ENCODE peak calls at places on chromosomes 16 and 17, in five cellular contexts. M is tibial nerve, X is AG09319, I is RWPE1, P is fibroblast of lung. T is an unnamed sample.

GRCh38 chr17:70848785-70849184 is 679.5 kb downstream of the KCNJ2 start:
- DNase-seq in M (no peak), X (no peak), I (peak), P (peak), T (peak)

GRCh38 chr16:67552476-67552875 is 9.8 kb upstream of the CTCF start:
- DNase-seq in M (no peak), X (no peak), I (no peak), P (no peak), T (no peak)

GRCh38 chr17:67868176-67868575 is 42.9 kb downstream of the BPTF start:
- DNase-seq in M (no peak), X (no peak), I (no peak), P (no peak), T (no peak)

GRCh38 chr16:65119905-65120341 is 1.9 kb downstream of the CDH11 start:
- DNase-seq in M (no peak), X (peak), I (no peak), P (peak), T (peak)

GRCh38 chr17:39165844-39166349 is at the start of gene ARL5C:
- DNase-seq in M (no peak), X (no peak), I (no peak), P (no peak), T (no peak)

GRCh38 chr16:48383204-48383876 is 1.9 kb downstream of the SIAH1 start:
- DNase-seq in M (no peak), X (no peak), I (no peak), P (no peak), T (peak)

GRCh38 chr17:76467366-76467765 is at the start of gene AANAT:
- DNase-seq in M (no peak), X (no peak), I (no peak), P (no peak), T (no peak)

GRCh38 chr17:28612936-28613872 is 781 bp downstream of the RSKR start:
- DNase-seq in M (no peak), X (no peak), I (no peak), P (peak), T (peak)

GRCh38 chr17:8673621-8674020 is 43.1 kb upstream of the MYH10 start:
- DNase-seq in M (no peak), X (no peak), I (no peak), P (peak), T (peak)

GRCh38 chr17:40806131-40806530 is 6.4 kb upstream of the KRT28 start:
- DNase-seq in M (no peak), X (no peak), I (no peak), P (no peak), T (no peak)

GRCh38 chr16:85421338-85422123 is 191.6 kb upstream of the GSE1 start:
- DNase-seq in M (no peak), X (no peak), I (no peak), P (no peak), T (no peak)

GRCh38 chr17:1783271-1783670 is 21.4 kb downstream of the SERPINF1 start:
- DNase-seq in M (no peak), X (no peak), I (no peak), P (no peak), T (peak)

GRCh38 chr17:6241996-6242395 is 171.8 kb downstream of the WSCD1 start:
- DNase-seq in M (no peak), X (no peak), I (no peak), P (no peak), T (no peak)

GRCh38 chr16:54282202-54282922 is 4.2 kb downstream of the IRX3 start:
- DNase-seq in M (no peak), X (no peak), I (peak), P (peak), T (peak)

GRCh38 chr17:39147221-39148185 is 3.9 kb downstream of the PLXDC1 start:
- DNase-seq in M (peak), X (no peak), I (no peak), P (no peak), T (no peak)

GRCh38 chr16:1003551-1004347 is 22.2 kb downstream of the SOX8 start:
- DNase-seq in M (no peak), X (no peak), I (no peak), P (peak), T (peak)

GRCh38 chr17:19928299-19928698 is 49.3 kb downstream of the AKAP10 start:
- DNase-seq in M (no peak), X (peak), I (no peak), P (peak), T (peak)

GRCh38 chr17:76142044-76143041 is 1.3 kb upstream of the FOXJ1 start:
- DNase-seq in M (no peak), X (no peak), I (no peak), P (no peak), T (no peak)

GRCh38 chr17:34579017-34579946 is at the start of gene TMEM132E:
- DNase-seq in M (no peak), X (no peak), I (no peak), P (peak), T (no peak)

GRCh38 chr17:41792835-41793748 is 6.6 kb upstream of the JUP start:
- DNase-seq in M (no peak), X (no peak), I (peak), P (peak), T (no peak)

GRCh38 chr16:6031102-6031501 is 933.5 kb upstream of the EEF2KMT start:
- DNase-seq in M (no peak), X (no peak), I (no peak), P (no peak), T (no peak)

GRCh38 chr16:6038966-6039530 is 941.5 kb upstream of the EEF2KMT start:
- DNase-seq in M (no peak), X (no peak), I (no peak), P (no peak), T (no peak)

GRCh38 chr16:6031567-6031966 is 934.0 kb upstream of the EEF2KMT start:
- DNase-seq in M (no peak), X (no peak), I (no peak), P (no peak), T (no peak)

GRCh38 chr16:6032438-6032837 is 934.8 kb upstream of the EEF2KMT start:
- DNase-seq in M (no peak), X (no peak), I (no peak), P (no peak), T (no peak)

GRCh38 chr16:6035161-6035560 is 937.6 kb upstream of the EEF2KMT start:
- DNase-seq in M (no peak), X (no peak), I (no peak), P (no peak), T (no peak)
- TF ChIP-seq CTCF in M (no peak), X (no peak), I (no peak), P (no peak), T (no peak)

DNA sequence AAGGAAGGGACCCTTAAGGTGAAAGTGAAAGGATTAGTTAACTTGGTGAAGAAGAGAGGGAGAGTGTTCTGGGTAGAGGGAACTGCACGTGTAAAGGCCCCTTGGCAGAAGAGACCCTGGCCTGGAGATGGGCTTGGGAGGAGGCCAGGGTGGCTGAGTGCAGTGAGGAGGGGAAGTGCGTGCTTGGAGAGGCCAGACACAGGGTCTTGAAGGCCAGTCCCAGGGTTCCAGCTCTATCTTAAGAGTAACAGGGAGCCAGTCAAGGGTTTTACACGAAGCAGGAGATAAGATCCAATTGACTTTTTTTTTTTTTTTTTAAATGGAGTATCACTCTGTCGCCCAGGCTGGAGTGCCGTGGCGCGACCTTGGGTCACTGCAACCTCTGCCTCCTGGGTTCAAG is 15.2 kb upstream of the DOK4 start:
- DNase-seq in M (no peak), X (no peak), I (no peak), P (no peak), T (no peak)
- TF ChIP-seq CTCF in M (no peak), X (no peak), I (no peak), P (no peak), T (no peak)

GRCh38 chr16:88758944-88759244 is 26.1 kb downstream of the PIEZO1 start:
- DNase-seq in M (no peak), X (no peak), I (no peak), P (no peak), T (no peak)

GRCh38 chr16:88759976-88760350 is 25.1 kb downstream of the PIEZO1 start:
- DNase-seq in M (no peak), X (no peak), I (no peak), P (no peak), T (no peak)

GRCh38 chr16:88760424-88761142 is 24.4 kb downstream of the PIEZO1 start:
- DNase-seq in M (no peak), X (no peak), I (no peak), P (no peak), T (no peak)

GRCh38 chr16:88758227-88758943 is 26.6 kb downstream of the PIEZO1 start:
- DNase-seq in M (no peak), X (no peak), I (no peak), P (no peak), T (no peak)

GRCh38 chr16:88759245-88759975 is 25.6 kb downstream of the PIEZO1 start:
- DNase-seq in M (no peak), X (no peak), I (no peak), P (peak), T (peak)
- TF ChIP-seq CTCF in M (no peak), X (no peak), I (no peak), P (no peak), T (no peak)

GRCh38 chr17:74892013-74892841 is 1.2 kb downstream of the FADS6 start:
- DNase-seq in M (no peak), X (no peak), I (no peak), P (no peak), T (no peak)
- TF ChIP-seq CTCF in M (no peak), X (no peak), I (no peak), P (no peak), T (no peak)

DNA sequence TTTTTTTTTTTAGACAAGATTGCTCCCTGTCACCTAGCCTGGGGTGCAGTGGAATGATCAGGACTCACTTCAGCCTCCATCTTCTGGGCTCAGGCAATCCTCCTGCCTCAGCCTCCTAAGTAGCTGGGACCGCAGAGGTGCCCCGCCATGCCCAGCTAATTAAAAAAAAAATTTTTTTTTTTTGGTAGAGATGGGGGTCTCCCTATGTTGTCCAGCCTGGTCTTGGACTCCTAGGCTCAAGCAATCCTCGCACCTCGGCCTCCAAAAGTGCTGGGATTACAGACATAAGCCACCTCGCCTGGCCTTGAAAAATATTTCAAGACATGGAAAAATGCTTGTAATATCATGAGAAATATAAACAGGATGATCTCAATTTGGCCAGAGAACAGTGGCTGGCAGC is 42.9 kb downstream of the HAPSTR1 start:
- DNase-seq in M (no peak), X (no peak), I (no peak), P (no peak), T (no peak)
- TF ChIP-seq CTCF in M (no peak), X (no peak), I (no peak), P (no peak), T (no peak)

GRCh38 chr17:75032896-75033294 is 13.9 kb downstream of the ATP5PD start:
- DNase-seq in M (no peak), X (no peak), I (no peak), P (no peak), T (peak)

GRCh38 chr17:75033346-75034235 is 13.2 kb downstream of the ATP5PD start:
- DNase-seq in M (peak), X (peak), I (peak), P (peak), T (peak)

GRCh38 chr17:75036643-75037268 is 10.0 kb downstream of the ATP5PD start:
- DNase-seq in M (peak), X (no peak), I (peak), P (peak), T (peak)

GRCh38 chr17:75031972-75032895 is 14.5 kb downstream of the ATP5PD start:
- DNase-seq in M (peak), X (no peak), I (peak), P (peak), T (peak)

GRCh38 chr17:75034236-75034908 is 12.4 kb downstream of the ATP5PD start:
- DNase-seq in M (peak), X (no peak), I (peak), P (peak), T (peak)
- TF ChIP-seq CTCF in M (no peak), X (peak), I (no peak), P (peak), T (no peak)

DNA sequence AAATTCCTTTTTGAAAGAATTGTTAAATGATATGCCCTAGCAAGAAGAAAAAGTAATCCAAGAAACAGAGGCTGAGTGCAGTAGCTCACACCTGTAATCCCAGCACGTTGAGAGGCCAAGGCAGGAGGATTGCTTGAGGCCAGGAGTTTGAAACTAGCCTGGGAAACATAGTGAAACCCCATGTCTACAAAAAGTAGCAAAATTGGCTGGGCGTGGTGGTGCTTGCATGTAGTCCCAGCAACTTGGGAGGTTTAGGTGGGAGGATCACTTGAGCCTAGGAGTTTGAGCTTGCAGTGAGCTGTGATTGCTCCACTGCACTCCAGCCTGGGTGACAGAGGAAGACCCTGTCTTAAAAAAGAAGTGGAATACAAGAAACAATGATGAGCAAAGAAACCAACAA is 56.1 kb downstream of the NT5M start:
- DNase-seq in M (no peak), X (no peak), I (no peak), P (no peak), T (no peak)
- TF ChIP-seq CTCF in M (no peak), X (no peak), I (no peak), P (no peak), T (no peak)

GRCh38 chr17:30831663-30832437 is at the start of gene ATAD5:
- DNase-seq in M (peak), X (peak), I (peak), P (peak), T (peak)
- TF ChIP-seq CTCF in M (no peak), X (no peak), I (no peak), P (no peak), T (no peak)

GRCh38 chr17:78986048-78986648 is 6.4 kb upstream of the LGALS3BP start:
- DNase-seq in M (no peak), X (no peak), I (no peak), P (peak), T (peak)
- TF ChIP-seq CTCF in M (peak), X (peak), I (no peak), P (peak), T (peak)

GRCh38 chr16:50940275-50940854 is 198.5 kb downstream of the CYLD start:
- DNase-seq in M (no peak), X (no peak), I (no peak), P (no peak), T (no peak)
- TF ChIP-seq CTCF in M (no peak), X (no peak), I (no peak), P (no peak), T (no peak)